ENCODE peak calls at places on chromosomes 7 and 10, in eight cellular contexts. U, S, P, K, C, Z, I and G are unnamed samples.

GRCh38 chr10:79073784-79074432 is 5.1 kb downstream of the ZMIZ1 start:
- DNase-seq in Z (peak), C (no peak), K (no peak), I (peak), U (peak), P (peak), S (no peak), G (no peak)

GRCh38 chr10:79264942-79265341 is 82.3 kb upstream of the PPIF start:
- DNase-seq in P (no peak), C (no peak), Z (no peak), K (no peak), U (no peak), I (peak), S (no peak), G (no peak)

GRCh38 chr7:43462836-43463235 is 120.1 kb upstream of the STK17A start:
- DNase-seq in I (no peak), S (no peak), Z (peak), P (no peak), U (no peak), C (no peak), K (no peak), G (no peak)

GRCh38 chr7:155764432-155764798 is 47.8 kb downstream of the SHH start:
- DNase-seq in K (no peak), S (no peak), P (no peak), Z (no peak), C (no peak), I (no peak), U (no peak), G (peak)

GRCh38 chr7:142557971-142558582 is 191.2 kb upstream of the PRSS1 start:
- DNase-seq in C (peak), P (no peak), Z (peak), I (peak), U (peak), K (peak), S (no peak), G (peak)

GRCh38 chr7:38335490-38336135 is 62.2 kb upstream of the TARP start:
- DNase-seq in Z (peak), I (peak), C (peak), P (peak), S (peak), U (peak), K (peak), G (peak)

GRCh38 chr10:129233351-129234148 is 233.5 kb upstream of the MGMT start:
- DNase-seq in U (no peak), Z (no peak), C (no peak), K (peak), I (no peak), P (no peak), S (no peak), G (no peak)

GRCh38 chr7:29000346-29000745 is 42.2 kb upstream of the TRIL start:
- DNase-seq in U (no peak), S (no peak), P (peak), I (no peak), Z (no peak), K (no peak), C (no peak), G (no peak)

GRCh38 chr10:95414844-95415545 is 124.2 kb upstream of the PDLIM1 start:
- DNase-seq in P (no peak), U (no peak), I (no peak), K (no peak), C (no peak), Z (peak), S (no peak), G (no peak)

GRCh38 chr7:51138121-51139085 is 178.2 kb downstream of the COBL start:
- DNase-seq in S (no peak), C (no peak), Z (no peak), U (peak), K (no peak), I (no peak), P (no peak), G (no peak)

GRCh38 chr10:13219685-13220670 is 14.2 kb downstream of the UCMA start:
- DNase-seq in Z (peak), K (no peak), U (no peak), I (peak), C (no peak), S (no peak), P (no peak), G (peak)

GRCh38 chr7:24500599-24501451 is 72.4 kb upstream of the PALS2 start:
- DNase-seq in U (no peak), I (no peak), S (no peak), P (no peak), K (no peak), C (no peak), Z (no peak), G (no peak)

GRCh38 chr10:4512557-4513286 is 313.3 kb upstream of the AKR1E2 start:
- DNase-seq in C (no peak), S (no peak), U (peak), Z (peak), P (peak), I (peak), K (peak), G (no peak)

GRCh38 chr7:43768894-43769272 is 10.4 kb downstream of the BLVRA start:
- DNase-seq in K (no peak), Z (no peak), U (no peak), S (no peak), I (no peak), P (no peak), C (no peak), G (no peak)

GRCh38 chr10:6232225-6232807 is 29.6 kb downstream of the PFKFB3 start:
- DNase-seq in P (no peak), S (no peak), I (no peak), U (no peak), C (no peak), Z (no peak), K (no peak), G (peak)

GRCh38 chr10:30431435-30431911 is 2.5 kb upstream of the MAP3K8 start:
- DNase-seq in K (no peak), P (no peak), U (no peak), S (no peak), Z (no peak), C (no peak), I (no peak), G (no peak)

GRCh38 chr10:43209064-43209455 is 57.8 kb downstream of the RASGEF1A start:
- DNase-seq in K (no peak), P (no peak), U (no peak), Z (no peak), I (no peak), C (no peak), S (no peak), G (no peak)

GRCh38 chr7:47507514-47507913 is 74.4 kb downstream of the TNS3 start:
- DNase-seq in P (no peak), C (no peak), U (no peak), S (no peak), Z (no peak), K (no peak), I (no peak), G (no peak)

GRCh38 chr7:37438879-37439278 is 9.8 kb downstream of the ELMO1 start:
- DNase-seq in U (no peak), Z (no peak), P (no peak), S (no peak), K (no peak), C (no peak), I (no peak), G (no peak)

GRCh38 chr7:44257618-44258422 is 57.0 kb downstream of the YKT6 start:
- DNase-seq in I (peak), C (peak), U (peak), P (peak), S (peak), K (peak), Z (peak), G (peak)

GRCh38 chr7:158084555-158084954 is 503.1 kb downstream of the PTPRN2 start:
- DNase-seq in P (peak), Z (no peak), I (no peak), U (no peak), S (no peak), K (no peak), C (no peak), G (no peak)

GRCh38 chr10:69883256-69883655 is 81.5 kb downstream of the COL13A1 start:
- DNase-seq in K (no peak), U (no peak), S (no peak), C (no peak), P (no peak), Z (no peak), I (peak), G (peak)

GRCh38 chr7:55420535-55420934 is 55.4 kb downstream of the LANCL2 start:
- DNase-seq in Z (no peak), S (no peak), P (peak), I (peak), U (no peak), K (no peak), C (no peak), G (no peak)

GRCh38 chr7:4201566-4201965 is 480.5 kb upstream of the FOXK1 start:
- DNase-seq in S (no peak), C (no peak), K (no peak), U (no peak), P (no peak), Z (no peak), I (no peak), G (no peak)

GRCh38 chr7:54839538-54840213 is 80.7 kb upstream of the SEC61G start:
- DNase-seq in P (peak), Z (peak), U (no peak), C (no peak), I (peak), S (no peak), K (peak), G (peak)

GRCh38 chr10:48708144-48708543 is 23.5 kb downstream of the WDFY4 start:
- DNase-seq in I (no peak), Z (peak), K (peak), P (no peak), U (no peak), C (no peak), S (no peak), G (no peak)

GRCh38 chr7:2736411-2736914 is 48.5 kb downstream of the AMZ1 start:
- DNase-seq in K (peak), C (no peak), P (peak), I (no peak), U (no peak), Z (no peak), S (peak), G (no peak)

GRCh38 chr7:98548981-98549380 is 68.1 kb upstream of the NPTX2 start:
- DNase-seq in I (no peak), Z (no peak), C (no peak), U (no peak), K (no peak), S (no peak), P (no peak), G (no peak)

GRCh38 chr10:49363309-49364031 is 32.4 kb downstream of the DRGX start:
- DNase-seq in P (peak), I (no peak), K (no peak), S (no peak), C (no peak), U (peak), Z (no peak), G (no peak)

GRCh38 chr10:66827353-66827752 is 98.5 kb upstream of the LRRTM3 start:
- DNase-seq in P (no peak), I (peak), S (no peak), C (no peak), U (no peak), K (no peak), Z (peak), G (no peak)

GRCh38 chr7:55622241-55622835 is 50.0 kb upstream of the VOPP1 start:
- DNase-seq in K (no peak), P (no peak), Z (no peak), C (no peak), U (no peak), I (no peak), S (no peak), G (no peak)

GRCh38 chr7:134767567-134768168 is 11.8 kb upstream of the CALD1 start:
- DNase-seq in K (no peak), U (no peak), S (peak), Z (no peak), I (no peak), C (no peak), P (no peak), G (peak)

GRCh38 chr10:44186150-44186549 is 198.7 kb downstream of the CXCL12 start:
- DNase-seq in Z (peak), I (no peak), U (no peak), K (no peak), C (no peak), P (no peak), S (no peak), G (no peak)